ENCODE peak calls at places on chromosomes 12 and 14, in four cellular contexts. A, W, D and K are unnamed samples. For H3K9me3, the result is how much of the 10 kb centered on the place peaks cover.

GRCh38 chr12:11981174-11981733 is 89.5 kb upstream of the BCL2L14 start:
- DNase-seq in D (no peak), A (no peak), W (no peak), K (no peak)

GRCh38 chr12:130073721-130074120 is 88.5 kb upstream of the FZD10 start:
- DNase-seq in A (no peak), W (no peak), D (no peak), K (no peak)

GRCh38 chr12:69879007-69879960 is 54.3 kb downstream of the MYRFL start:
- DNase-seq in A (peak), D (peak), W (no peak), K (peak)

GRCh38 chr12:107760207-107760816 is 625 bp downstream of the PRDM4 start:
- DNase-seq in W (no peak), A (no peak), D (peak), K (peak)

GRCh38 chr12:54933381-54933780 is 51.2 kb downstream of the TESPA1 start:
- DNase-seq in A (no peak), D (no peak), W (no peak), K (no peak)

GRCh38 chr14:74425525-74426201 is 347 bp downstream of the SYNDIG1L start:
- DNase-seq in W (no peak), D (no peak), A (no peak), K (peak)

GRCh38 chr14:99690636-99691035 is 6.5 kb downstream of the CYP46A1 start:
- DNase-seq in D (no peak), W (no peak), A (no peak), K (no peak)

GRCh38 chr12:47156167-47156736 is 76.5 kb upstream of the AMIGO2 start:
- DNase-seq in A (no peak), W (no peak), D (no peak), K (peak)

GRCh38 chr12:13205809-13206559 is 9.5 kb downstream of the EMP1 start:
- DNase-seq in D (no peak), A (no peak), W (no peak), K (no peak)

GRCh38 chr14:20624495-20625070 is 16.9 kb downstream of the OR6S1 start:
- DNase-seq in A (peak), D (no peak), W (no peak), K (peak)

GRCh38 chr12:43306066-43306465 is 245.9 kb downstream of the ADAMTS20 start:
- DNase-seq in W (no peak), A (no peak), D (peak), K (no peak)

GRCh38 chr14:50023671-50024490 is 92.5 kb downstream of the VCPKMT start:
- DNase-seq in D (peak), A (no peak), W (no peak), K (peak)

GRCh38 chr14:96126783-96127271 is 77.8 kb upstream of the BDKRB2 start:
- DNase-seq in D (no peak), W (no peak), A (no peak), K (no peak)

GRCh38 chr14:79090781-79091180 is 920.6 kb downstream of the NRXN3 start:
- DNase-seq in D (no peak), A (no peak), W (no peak), K (no peak)

GRCh38 chr14:73777420-73777819 is 63.2 kb upstream of the PNMA1 start:
- DNase-seq in A (no peak), D (no peak), W (no peak), K (no peak)

GRCh38 chr12:77251799-77252198 is 186.4 kb upstream of the E2F7 start:
- DNase-seq in W (no peak), D (no peak), A (no peak), K (no peak)

GRCh38 chr14:74621556-74621955 is 9.5 kb upstream of the LTBP2 start:
- DNase-seq in W (no peak), D (no peak), A (no peak), K (no peak)

GRCh38 chr12:32568241-32568640 is 110.9 kb upstream of the DNM1L start:
- DNase-seq in W (peak), A (no peak), D (no peak), K (no peak)

GRCh38 chr12:34186492-34186891 is 164.2 kb downstream of the ALG10 start:
- DNase-seq in A (no peak), D (no peak), W (no peak), K (no peak)

GRCh38 chr12:34190054-34190453 is 167.8 kb downstream of the ALG10 start:
- DNase-seq in D (no peak), W (no peak), A (no peak), K (no peak)

GRCh38 chr12:34188974-34189373 is 166.7 kb downstream of the ALG10 start:
- DNase-seq in D (no peak), W (no peak), A (no peak), K (no peak)
- H3K9me3 ChIP-seq in D (under half), W (under half), A (under half), K (under half)

GRCh38 chr12:7638064-7638763 is 27.5 kb downstream of the APOBEC1 start:
- DNase-seq in A (no peak), D (no peak), W (no peak), K (no peak)
- H3K4me3 ChIP-seq in A (peak), D (no peak), W (no peak), K (peak)

GRCh38 chr12:122977655-122978392 is 2.7 kb upstream of the ARL6IP4 start:
- DNase-seq in W (no peak), D (no peak), A (no peak), K (no peak)

GRCh38 chr12:122978507-122978955 is 1.9 kb upstream of the ARL6IP4 start:
- DNase-seq in A (no peak), W (no peak), D (no peak), K (no peak)

GRCh38 chr12:122979908-122980191 is 631 bp upstream of the ARL6IP4 start:
- DNase-seq in A (no peak), W (no peak), D (no peak), K (no peak)

GRCh38 chr12:122980192-122981035 is at the start of gene ARL6IP4:
- DNase-seq in W (no peak), A (peak), D (peak), K (peak)

DNA sequence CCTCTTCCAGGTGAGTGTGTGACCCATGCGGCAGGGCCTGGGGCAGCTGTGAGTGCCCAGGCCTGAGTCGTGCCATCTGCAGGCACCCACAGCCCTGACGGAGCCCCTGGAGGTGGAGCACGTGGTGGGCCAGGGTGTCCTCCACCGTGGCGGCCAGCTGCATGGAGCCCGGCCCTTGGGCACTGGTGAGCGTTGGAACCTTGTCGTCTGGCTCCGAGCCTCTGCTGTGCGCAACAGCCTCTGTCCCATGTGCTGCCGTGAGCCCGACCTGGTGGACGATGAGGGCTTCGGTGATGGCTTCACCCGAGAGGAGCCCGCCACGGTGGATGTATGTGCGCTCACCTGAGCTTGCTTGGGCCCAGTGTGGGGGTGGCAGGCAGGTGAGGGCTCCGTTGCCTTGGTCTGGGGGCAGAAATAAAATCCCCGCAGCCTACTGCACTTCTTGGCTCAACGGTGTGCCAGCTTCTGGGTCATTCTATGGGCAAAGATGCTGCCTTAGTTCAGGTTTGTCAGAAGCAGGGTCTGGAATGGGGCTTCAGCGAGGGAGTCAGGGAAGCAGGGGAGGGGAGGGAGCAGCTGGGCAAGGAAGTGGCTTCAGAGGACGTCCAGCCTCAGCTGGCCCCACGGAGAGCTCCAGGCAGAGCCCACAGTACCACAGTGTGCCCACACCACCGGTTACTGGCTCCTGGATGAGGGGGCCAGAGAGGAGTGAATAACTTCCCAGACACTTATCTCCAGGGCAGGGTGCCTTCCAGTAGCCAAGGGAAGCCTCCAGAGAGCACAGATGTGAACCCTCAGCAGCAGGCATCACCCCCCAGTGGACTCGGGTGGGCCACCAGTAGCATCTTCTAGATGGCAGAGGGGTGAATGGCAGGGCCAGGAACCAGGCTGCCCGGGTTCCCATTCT is 1.2 kb upstream of the ARL6IP4 start:
- DNase-seq in D (no peak), A (no peak), W (no peak), K (no peak)
- H3K27ac ChIP-seq in D (peak), A (peak), W (peak), K (no peak)

GRCh38 chr12:85549658-85550057 is 269.6 kb downstream of the ALX1 start:
- DNase-seq in W (no peak), D (no peak), A (no peak), K (no peak)
- H3K9me3 ChIP-seq in W (under half), D (under half), A (under half), K (under half)

GRCh38 chr14:53146739-53147138 is 6.4 kb downstream of the DDHD1 start:
- DNase-seq in D (no peak), A (no peak), W (no peak), K (no peak)
- H3K4me3 ChIP-seq in D (no peak), A (no peak), W (no peak), K (no peak)

GRCh38 chr12:50200507-50201273 is 33.5 kb upstream of the CERS5 start:
- DNase-seq in A (no peak), D (no peak), W (no peak), K (no peak)

GRCh38 chr12:50205648-50206047 is 38.5 kb upstream of the CERS5 start:
- DNase-seq in W (no peak), A (no peak), D (no peak), K (no peak)

GRCh38 chr12:50198829-50199228 is 31.7 kb upstream of the CERS5 start:
- DNase-seq in D (no peak), A (no peak), W (no peak), K (no peak)

GRCh38 chr12:50203691-50204090 is 36.5 kb upstream of the CERS5 start:
- DNase-seq in W (no peak), A (no peak), D (no peak), K (no peak)

DNA sequence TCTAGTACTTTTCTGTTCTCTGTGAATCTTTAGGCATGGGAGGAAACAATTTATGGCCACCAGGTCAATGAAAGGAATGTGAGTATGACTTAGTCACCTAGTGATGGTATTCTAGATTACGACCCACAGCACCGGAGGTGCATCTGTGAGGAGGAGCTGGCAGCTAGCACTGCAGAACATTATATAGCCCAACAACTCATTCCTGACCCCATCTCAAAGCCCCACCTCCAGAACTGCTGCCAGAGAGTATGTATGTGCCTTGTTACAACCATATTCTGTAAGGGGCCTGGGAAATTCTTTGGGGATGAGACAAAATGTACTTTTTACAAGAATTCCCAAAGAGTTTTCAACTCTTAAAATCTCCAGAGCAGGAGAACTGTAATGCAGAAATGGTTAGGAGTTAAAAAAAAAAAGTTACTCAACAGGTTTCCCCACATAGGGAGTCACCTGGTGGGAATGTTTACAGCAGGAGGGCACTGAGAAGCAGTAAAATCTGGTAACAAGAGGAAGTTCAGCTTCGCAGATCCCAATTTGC is 34.9 kb upstream of the CERS5 start:
- DNase-seq in D (no peak), A (no peak), W (no peak), K (no peak)
- H3K27ac ChIP-seq in D (peak), A (peak), W (peak), K (no peak)

GRCh38 chr14:106044515-106044914 is 518.1 kb downstream of the TMEM121 start:
- DNase-seq in A (no peak), D (no peak), W (no peak), K (no peak)
- H3K9me3 ChIP-seq in A (under half), D (under half), W (under half), K (under half)

GRCh38 chr12:127144770-127145169 is 1122.2 kb upstream of the TMEM132C start:
- DNase-seq in D (no peak), W (no peak), A (no peak), K (no peak)

GRCh38 chr12:127145929-127146789 is 1120.8 kb upstream of the TMEM132C start:
- DNase-seq in D (no peak), W (no peak), A (peak), K (peak)

GRCh38 chr12:127146991-127147718 is 1119.8 kb upstream of the TMEM132C start:
- DNase-seq in D (no peak), W (no peak), A (no peak), K (no peak)

GRCh38 chr12:127147724-127148123 is 1119.2 kb upstream of the TMEM132C start:
- DNase-seq in D (no peak), W (no peak), A (no peak), K (no peak)

GRCh38 chr12:127145543-127145928 is 1121.4 kb upstream of the TMEM132C start:
- DNase-seq in W (no peak), A (no peak), D (no peak), K (no peak)
- H3K4me3 ChIP-seq in W (no peak), A (peak), D (peak), K (peak)

GRCh38 chr12:92988622-92989130 is 59.6 kb upstream of the EEA1 start:
- DNase-seq in A (no peak), D (no peak), W (no peak), K (no peak)

GRCh38 chr12:92989715-92990484 is 60.8 kb upstream of the EEA1 start:
- DNase-seq in W (no peak), A (no peak), D (no peak), K (no peak)

GRCh38 chr12:92991134-92991533 is 62.0 kb upstream of the EEA1 start:
- DNase-seq in W (no peak), A (no peak), D (no peak), K (no peak)

GRCh38 chr12:92987846-92988621 is 58.9 kb upstream of the EEA1 start:
- DNase-seq in D (no peak), W (no peak), A (no peak), K (no peak)

GRCh38 chr12:92987362-92987761 is 58.3 kb upstream of the EEA1 start:
- DNase-seq in W (peak), D (no peak), A (no peak), K (peak)
- H3K27ac ChIP-seq in W (peak), D (peak), A (peak), K (no peak)